ENCODE peak calls at places on chromosomes 12 and 14, in five cellular contexts. C, L, U, D and B are unnamed samples.

GRCh38 chr14:99511421-99512109 is 30.4 kb downstream of the CCNK start:
- DNase-seq in C (no peak), U (no peak), D (no peak), L (peak), B (peak)

GRCh38 chr12:94750891-94751290 is 100.5 kb upstream of the TMCC3 start:
- DNase-seq in U (no peak), C (no peak), D (no peak), L (no peak), B (no peak)

GRCh38 chr14:91354221-91354916 is 63.3 kb downstream of the CCDC88C start:
- DNase-seq in L (no peak), U (no peak), C (no peak), D (no peak), B (no peak)

GRCh38 chr14:104206281-104206904 is 68.0 kb downstream of the KIF26A start:
- DNase-seq in L (no peak), C (no peak), D (peak), U (no peak), B (no peak)

GRCh38 chr12:98645572-98646067 is 530 bp downstream of the APAF1 start:
- DNase-seq in U (no peak), L (peak), C (no peak), D (peak), B (peak)

GRCh38 chr14:95564060-95564459 is 29.2 kb downstream of the GLRX5 start:
- DNase-seq in C (peak), U (peak), D (no peak), L (peak), B (no peak)

GRCh38 chr14:54768501-54768900 is 134.1 kb downstream of the GCH1 start:
- DNase-seq in L (peak), C (no peak), D (no peak), U (no peak), B (no peak)

GRCh38 chr12:108566452-108566851 is 4.1 kb downstream of the ISCU start:
- DNase-seq in U (no peak), D (no peak), C (no peak), L (no peak), B (no peak)

GRCh38 chr14:67526181-67526580 is 6.9 kb upstream of the PLEKHH1 start:
- DNase-seq in C (no peak), U (no peak), L (no peak), D (no peak), B (no peak)

GRCh38 chr12:71652656-71653055 is 11.0 kb downstream of the ZFC3H1 start:
- DNase-seq in U (no peak), L (no peak), D (no peak), C (peak), B (peak)

GRCh38 chr14:76771432-76771980 is 10.2 kb downstream of the VASH1 start:
- DNase-seq in C (no peak), D (no peak), U (no peak), L (no peak), B (no peak)

GRCh38 chr12:2170376-2170775 is 117.6 kb downstream of the CACNA1C start:
- DNase-seq in C (peak), L (peak), U (peak), D (no peak), B (peak)

GRCh38 chr12:92029136-92029535 is 116.5 kb downstream of the BTG1 start:
- DNase-seq in L (no peak), D (no peak), C (no peak), U (no peak), B (no peak)

GRCh38 chr14:54597795-54598443 is 31.0 kb downstream of the SAMD4A start:
- DNase-seq in C (peak), L (peak), U (peak), D (no peak), B (peak)

GRCh38 chr12:131075611-131076010 is 121.9 kb downstream of the ADGRD1 start:
- DNase-seq in L (no peak), C (no peak), D (no peak), U (no peak), B (no peak)

GRCh38 chr12:27260746-27261145 is 16.7 kb downstream of the STK38L start:
- DNase-seq in L (peak), U (peak), D (no peak), C (peak), B (peak)

GRCh38 chr12:118327381-118327780 is 45.3 kb downstream of the TAOK3 start:
- DNase-seq in C (peak), L (no peak), U (no peak), D (no peak), B (no peak)

GRCh38 chr14:51653855-51654548 is 2.3 kb downstream of the FRMD6 start:
- DNase-seq in L (no peak), C (no peak), U (peak), D (no peak), B (no peak)

GRCh38 chr14:54114941-54115340 is 158.3 kb upstream of the BMP4 start:
- DNase-seq in C (no peak), L (no peak), D (no peak), U (no peak), B (no peak)

GRCh38 chr12:43428088-43428600 is 123.9 kb downstream of the ADAMTS20 start:
- DNase-seq in D (no peak), C (no peak), U (no peak), L (no peak), B (no peak)

GRCh38 chr12:57591567-57592325 is 754 bp downstream of the PIP4K2C start:
- DNase-seq in L (peak), U (peak), C (peak), D (no peak), B (no peak)

GRCh38 chr14:101858791-101859537 is 97.5 kb downstream of the PPP2R5C start:
- DNase-seq in D (no peak), U (no peak), L (no peak), C (no peak), B (no peak)

GRCh38 chr14:30143617-30144016 is 216.0 kb upstream of the PRKD1 start:
- DNase-seq in U (no peak), L (peak), C (peak), D (no peak), B (no peak)

GRCh38 chr12:49369723-49370145 is 2.5 kb downstream of the SPATS2 start:
- DNase-seq in L (peak), D (no peak), C (peak), U (peak), B (peak)

GRCh38 chr12:103884316-103884715 is 43.3 kb upstream of the NT5DC3 start:
- DNase-seq in L (peak), C (peak), U (peak), D (peak), B (peak)

GRCh38 chr12:104154806-104155205 is 16.8 kb upstream of the NFYB start:
- DNase-seq in L (no peak), C (no peak), U (no peak), D (peak), B (no peak)

GRCh38 chr12:8780389-8780788 is 42.0 kb upstream of the A2ML1 start:
- DNase-seq in L (peak), C (peak), U (peak), D (no peak), B (peak)

GRCh38 chr14:105484069-105484996 is 2.4 kb upstream of the CRIP1 start:
- DNase-seq in C (no peak), L (peak), U (peak), D (no peak), B (no peak)

GRCh38 chr14:102748806-102749205 is 28.4 kb upstream of the TRAF3 start:
- DNase-seq in L (no peak), C (no peak), U (no peak), D (no peak), B (no peak)

GRCh38 chr14:73457935-73458218 is 469 bp downstream of the NUMB start:
- DNase-seq in D (peak), U (no peak), L (no peak), C (no peak), B (no peak)

GRCh38 chr12:117494833-117495714 is 133.6 kb upstream of the NOS1 start:
- DNase-seq in D (peak), L (no peak), C (no peak), U (no peak), B (no peak)

GRCh38 chr12:89693639-89694202 is 14.9 kb downstream of the ATP2B1 start:
- DNase-seq in L (peak), D (no peak), C (no peak), U (peak), B (no peak)

GRCh38 chr14:44767646-44768173 is 194.0 kb downstream of the KLHL28 start:
- DNase-seq in C (no peak), D (no peak), U (no peak), L (no peak), B (no peak)

GRCh38 chr14:103302966-103303365 is 31.1 kb upstream of the EIF5 start:
- DNase-seq in U (no peak), C (peak), L (peak), D (no peak), B (peak)

GRCh38 chr12:3791475-3791874 is 38.6 kb upstream of the CRACR2A start:
- DNase-seq in L (no peak), U (no peak), C (no peak), D (no peak), B (no peak)

GRCh38 chr14:100281286-100282082 is 24.8 kb downstream of the SLC25A29 start:
- DNase-seq in U (no peak), D (no peak), C (no peak), L (no peak), B (no peak)

GRCh38 chr12:78407722-78408121 is 456.9 kb upstream of the SYT1 start:
- DNase-seq in L (no peak), D (no peak), C (no peak), U (peak), B (no peak)

GRCh38 chr14:31965735-31966598 is 111.1 kb upstream of the ARHGAP5 start:
- DNase-seq in C (peak), L (no peak), U (no peak), D (no peak), B (peak)